ENCODE peak calls at places on chromosome 13, in nine cellular contexts. C, V, S, L, U, K, D, I and R are unnamed samples.

GRCh38 chr13:67152123-67152522 is 78.0 kb downstream of the PCDH9 start:
- DNase-seq in U (no peak), D (no peak), S (no peak), K (no peak), I (no peak), L (no peak), C (no peak), V (no peak), R (no peak)

GRCh38 chr13:48412881-48413351 is at the start of gene LPAR6:
- DNase-seq in V (no peak), S (no peak), D (no peak), K (no peak), C (no peak), U (no peak), L (peak; percentile 31), I (no peak), R (no peak)

GRCh38 chr13:98650376-98651107 is 73.6 kb upstream of the STK24 start:
- DNase-seq in V (no peak), S (no peak), L (no peak), C (no peak), U (no peak), I (no peak), K (no peak), D (no peak), R (no peak)

GRCh38 chr13:113489549-113490495 is 689 bp downstream of the DCUN1D2 start:
- DNase-seq in S (no peak), C (no peak), D (peak; percentile 75), U (no peak), I (peak; percentile 26), V (peak; percentile 61), K (peak; percentile 57), L (no peak), R (no peak)

GRCh38 chr13:50085063-50085462 is 69.8 kb downstream of the KCNRG start:
- DNase-seq in I (no peak), V (peak; percentile 35), C (no peak), L (no peak), D (peak; percentile 26), S (no peak), U (no peak), K (no peak), R (no peak)

GRCh38 chr13:29547135-29547534 is 48.4 kb downstream of the SLC7A1 start:
- DNase-seq in V (no peak), C (no peak), I (no peak), S (no peak), U (no peak), D (no peak), L (no peak), K (no peak), R (no peak)

GRCh38 chr13:106155411-106155810 is 380.1 kb downstream of the EFNB2 start:
- DNase-seq in C (no peak), L (no peak), I (no peak), S (no peak), U (no peak), V (no peak), K (no peak), D (no peak), R (no peak)

GRCh38 chr13:31159306-31159705 is 2.4 kb downstream of the HSPH1 start:
- DNase-seq in U (no peak), S (no peak), C (no peak), L (no peak), D (no peak), V (peak; percentile 58), K (no peak), I (no peak), R (no peak)

GRCh38 chr13:113774177-113775107 is 15.4 kb downstream of the TMEM255B start:
- DNase-seq in D (peak; percentile 47), U (no peak), C (no peak), V (peak; percentile 39), I (no peak), L (no peak), K (no peak), S (no peak), R (no peak)